ENCODE peak calls at places on chromosomes 11 and 22, in eight cellular contexts. S is lower leg skin, H is endothelial cell of umbilical vein, R is AG04450, T is thoracic aorta, L is right lobe of liver, D is choroid plexus epithelial cell, A is heart left ventricle. Z is an unnamed sample.

GRCh38 chr11:126163074-126163700 is 48.3 kb downstream of the RPUSD4 start:
- DNase-seq in S (no peak), H (no peak), R (peak; percentile 71), T (peak; percentile 21), L (no peak), D (peak; percentile 16), A (no peak), Z (peak; percentile 59)

GRCh38 chr11:69854719-69855118 is 35.5 kb upstream of the FGF3 start:
- DNase-seq in S (peak; percentile 3), H (no peak), R (no peak), T (no peak), L (no peak), D (peak; percentile 29), A (no peak), Z (no peak)

GRCh38 chr22:45726081-45726480 is 54.4 kb downstream of the ATXN10 start:
- DNase-seq in S (no peak), H (no peak), R (no peak), T (no peak), L (no peak), D (no peak), A (no peak), Z (no peak)

GRCh38 chr11:94519478-94520084 is 7.3 kb downstream of the C11orf97 start:
- DNase-seq in S (no peak), H (peak; percentile 38), R (no peak), T (no peak), L (no peak), D (peak; percentile 62), A (no peak), Z (no peak)

GRCh38 chr11:107017104-107017432 is 1.2 kb downstream of the GUCY1A2 start:
- DNase-seq in S (no peak), H (no peak), R (no peak), T (no peak), L (no peak), D (peak; percentile 10), A (peak; percentile 33), Z (no peak)

GRCh38 chr11:103862049-103862826 is 174.2 kb upstream of the DDI1 start:
- DNase-seq in S (no peak), H (no peak), R (no peak), T (no peak), L (no peak), D (no peak), A (no peak), Z (no peak)

GRCh38 chr11:120579601-120580000 is 68.1 kb downstream of the GRIK4 start:
- DNase-seq in S (no peak), H (no peak), R (no peak), T (no peak), L (no peak), D (no peak), A (no peak), Z (no peak)

GRCh38 chr11:112226062-112226921 is at the start of gene PTS:
- DNase-seq in S (peak; percentile 96), H (peak; percentile 87), R (no peak), T (peak; percentile 46), L (peak; percentile 91), D (peak; percentile 91), A (peak; percentile 89), Z (peak; percentile 33)

GRCh38 chr11:117417856-117418255 is 90.2 kb downstream of the CEP164 start:
- DNase-seq in S (peak; percentile 53), H (no peak), R (no peak), T (no peak), L (no peak), D (no peak), A (no peak), Z (no peak)

GRCh38 chr11:111797145-111797581 is 31.0 kb upstream of the PPP2R1B start:
- DNase-seq in S (no peak), H (peak; percentile 53), R (no peak), T (no peak), L (no peak), D (peak; percentile 67), A (no peak), Z (no peak)

GRCh38 chr22:38462960-38463784 is 4.7 kb upstream of the KDELR3 start:
- DNase-seq in S (no peak), H (no peak), R (no peak), T (no peak), L (no peak), D (peak; percentile 53), A (peak; percentile 77), Z (no peak)
- H3K4me3 ChIP-seq in S (no peak overlapping the region), H (no peak overlapping the region), R (no peak overlapping the region), T (no peak overlapping the region), L (no peak overlapping the region), D (peak overlapping the region; percentile 14), A (peak overlapping the region; percentile 8), Z (no peak overlapping the region)

GRCh38 chr11:68843052-68843561 is 1.4 kb upstream of the CPT1A start:
- DNase-seq in S (no peak), H (peak; percentile 37), R (no peak), T (no peak), L (no peak), D (peak; percentile 62), A (no peak), Z (no peak)

GRCh38 chr11:68844376-68844775 is 2.7 kb upstream of the CPT1A start:
- DNase-seq in S (no peak), H (no peak), R (no peak), T (no peak), L (no peak), D (no peak), A (no peak), Z (no peak)

GRCh38 chr11:68842427-68843051 is 823 bp upstream of the CPT1A start:
- DNase-seq in S (no peak), H (no peak), R (no peak), T (no peak), L (no peak), D (no peak), A (no peak), Z (no peak)

GRCh38 chr11:68844801-68845200 is 3.1 kb upstream of the CPT1A start:
- DNase-seq in S (no peak), H (no peak), R (no peak), T (no peak), L (no peak), D (no peak), A (no peak), Z (no peak)

GRCh38 chr11:68843703-68844312 is 2.1 kb upstream of the CPT1A start:
- DNase-seq in S (peak; percentile 91), H (no peak), R (no peak), T (no peak), L (peak; percentile 92), D (no peak), A (peak; percentile 85), Z (no peak)
- TF ChIP-seq CTCF in S (peak; percentile 93), H (no peak), R (peak; percentile 16), T (peak; percentile 33), L (peak; percentile 81), D (no peak), A (peak; percentile 63), Z (peak; percentile 53)

DNA sequence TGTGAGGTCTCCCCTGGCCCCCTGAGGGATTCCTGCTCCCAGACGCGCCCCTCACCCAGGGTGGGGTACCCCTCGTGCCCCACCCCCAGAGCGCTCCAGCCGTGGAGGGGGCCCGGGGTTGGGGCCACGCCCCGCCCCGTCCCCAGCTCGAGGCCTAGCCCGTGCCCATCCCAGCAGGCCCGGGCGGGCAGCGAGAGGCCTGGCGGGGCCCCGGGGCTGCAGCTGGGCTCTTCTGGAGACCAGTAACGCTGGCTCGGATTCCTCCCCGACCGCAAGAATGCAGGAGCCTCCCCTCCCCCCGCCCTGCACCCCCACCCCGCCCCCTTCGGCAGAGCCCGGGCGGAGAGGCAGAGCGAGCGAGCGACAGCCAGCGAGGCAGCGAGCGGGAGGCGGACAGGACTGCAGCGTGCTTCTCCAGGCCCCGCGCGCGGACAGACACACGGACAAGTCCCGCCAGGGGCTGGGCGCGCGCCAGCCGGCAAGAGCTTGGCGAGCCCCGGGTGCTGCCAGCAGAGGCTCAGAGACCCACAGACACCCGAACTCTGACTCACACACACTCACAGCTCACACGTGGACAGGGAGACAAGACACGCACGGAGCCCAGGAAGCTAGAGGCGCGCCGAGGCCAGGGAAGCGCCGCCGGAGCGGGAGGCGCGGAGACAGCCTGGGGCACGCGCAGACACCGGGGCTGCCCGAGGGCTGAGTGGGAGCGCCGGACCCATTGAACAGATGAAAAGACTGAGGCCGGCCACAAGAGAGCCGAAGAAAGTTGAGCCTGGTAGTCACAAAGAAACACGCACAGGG is 15.2 kb downstream of the BCL9L start:
- DNase-seq in S (peak; percentile 94), H (peak; percentile 44), R (peak; percentile 81), T (no peak), L (peak; percentile 60), D (peak; percentile 94), A (peak; percentile 80), Z (peak; percentile 77)
- H3K4me3 ChIP-seq in S (no peak overlapping the region), H (no peak overlapping the region), R (peak overlapping the region; percentile 60), T (peak overlapping the region; percentile 76), L (peak overlapping the region; percentile 21), D (peak overlapping the region; percentile 52), A (peak overlapping the region; percentile 44), Z (peak overlapping the region; percentile 34)

DNA sequence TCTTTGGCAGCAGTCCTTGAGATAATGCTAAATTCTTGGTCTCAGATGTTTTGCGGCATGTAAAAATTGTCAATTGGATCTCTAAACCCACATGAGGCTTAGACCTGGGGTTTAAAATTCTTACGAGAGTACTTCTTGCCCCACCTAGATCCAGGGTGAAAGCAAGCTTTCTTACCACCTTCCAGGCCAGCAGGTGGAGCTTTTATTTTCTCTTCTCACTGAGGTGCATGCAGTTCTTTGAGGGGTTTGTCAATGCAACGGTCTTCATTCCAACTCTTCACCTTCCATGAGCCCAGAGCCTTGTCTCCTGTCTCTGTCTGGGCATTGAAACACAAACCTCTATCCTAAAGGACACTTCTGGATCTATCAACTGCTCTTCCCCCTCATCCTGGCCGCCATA is 154.1 kb downstream of the MYO18B start:
- DNase-seq in S (peak; percentile 12), H (no peak), R (no peak), T (no peak), L (no peak), D (no peak), A (no peak), Z (no peak)
- TF ChIP-seq CTCF in S (no peak), H (no peak), R (no peak), T (no peak), L (no peak), D (no peak), A (no peak), Z (no peak)